ENCODE peak calls at places on chromosomes 12 and 14, in six cellular contexts. J is ovary, K is NB4, L is uterus, T is GM12891, Q is right lobe of liver. R is an unnamed sample.

GRCh38 chr12:132397152-132397933 is 68.0 kb upstream of the GALNT9 start:
- DNase-seq in T (no peak), J (no peak), L (no peak), Q (no peak), K (no peak), R (no peak)

GRCh38 chr12:2783936-2784600 is 10.7 kb upstream of the FKBP4 start:
- DNase-seq in K (peak; percentile 49), L (peak; percentile 50), T (peak; percentile 42), J (peak; percentile 76), Q (peak; percentile 70), R (peak; percentile 74)

GRCh38 chr12:115060477-115061168 is 376.6 kb upstream of the TBX3 start:
- DNase-seq in T (no peak), J (no peak), Q (no peak), K (no peak), L (no peak), R (no peak)

GRCh38 chr14:29643415-29644206 is 284.0 kb downstream of the PRKD1 start:
- DNase-seq in Q (no peak), T (no peak), L (no peak), K (no peak), J (no peak), R (no peak)

GRCh38 chr12:131104464-131105350 is 151.0 kb downstream of the ADGRD1 start:
- DNase-seq in L (peak; percentile 80), J (peak; percentile 90), K (peak; percentile 84), Q (peak; percentile 85), T (peak; percentile 66), R (peak; percentile 84)

GRCh38 chr12:79547044-79547734 is 143.6 kb downstream of the PAWR start:
- DNase-seq in J (no peak), T (no peak), Q (no peak), K (no peak), L (no peak), R (peak; percentile 33)

GRCh38 chr12:10600988-10601387 is 12.4 kb downstream of the MAGOHB start:
- DNase-seq in T (no peak), J (no peak), K (no peak), L (no peak), Q (no peak), R (no peak)

GRCh38 chr14:104282332-104283196 is 144.2 kb downstream of the KIF26A start:
- DNase-seq in K (no peak), Q (peak; percentile 80), L (peak; percentile 10), J (peak; percentile 21), T (no peak), R (no peak)

GRCh38 chr12:71870409-71870808 is 30.9 kb downstream of the TBC1D15 start:
- DNase-seq in Q (no peak), J (no peak), L (no peak), K (peak; percentile 69), T (no peak), R (no peak)

GRCh38 chr14:103121846-103122577 is 1.2 kb upstream of the TNFAIP2 start:
- DNase-seq in K (peak; percentile 94), T (peak; percentile 55), L (peak; percentile 94), J (peak; percentile 86), Q (peak; percentile 89), R (peak; percentile 88)

GRCh38 chr12:56079729-56080555 is at the start of gene ERBB3:
- DNase-seq in Q (peak; percentile 86), J (peak; percentile 77), T (peak; percentile 61), L (peak; percentile 77), K (peak; percentile 82), R (peak; percentile 89)

GRCh38 chr14:61147369-61147897 is 133.7 kb downstream of the TMEM30B start:
- DNase-seq in L (no peak), K (no peak), Q (no peak), J (no peak), T (no peak), R (no peak)

GRCh38 chr12:97223419-97223818 is 239.2 kb upstream of the RMST start:
- DNase-seq in Q (no peak), J (no peak), K (no peak), L (no peak), T (no peak), R (no peak)

GRCh38 chr12:12017135-12017581 is 53.6 kb upstream of the BCL2L14 start:
- DNase-seq in K (peak; percentile 27), Q (peak; percentile 70), J (no peak), L (no peak), T (no peak), R (no peak)

GRCh38 chr14:94048676-94049624 is 22.8 kb downstream of the OTUB2 start:
- DNase-seq in J (no peak), T (no peak), K (no peak), L (no peak), Q (no peak), R (no peak)

GRCh38 chr14:23776296-23776695 is 140.1 kb downstream of the DHRS2 start:
- DNase-seq in T (no peak), Q (no peak), J (no peak), K (no peak), L (no peak), R (no peak)

GRCh38 chr12:92044435-92044834 is 101.2 kb downstream of the BTG1 start:
- DNase-seq in Q (no peak), L (no peak), T (no peak), J (no peak), K (no peak), R (no peak)

GRCh38 chr12:89450922-89451321 is 73.7 kb downstream of the GALNT4 start:
- DNase-seq in L (no peak), T (no peak), K (no peak), J (no peak), Q (no peak), R (no peak)

GRCh38 chr12:114936148-114937099 is 252.4 kb upstream of the TBX3 start:
- DNase-seq in L (no peak), Q (no peak), T (no peak), J (no peak), K (no peak), R (peak; percentile 12)

GRCh38 chr14:34872822-34873590 is 2.2 kb downstream of the BAZ1A start:
- DNase-seq in L (peak; percentile 51), T (peak; percentile 8), K (no peak), J (no peak), Q (no peak), R (no peak)

GRCh38 chr14:51094282-51094821 is 553 bp downstream of the TRIM9 start:
- DNase-seq in J (peak; percentile 34), T (peak; percentile 6), Q (no peak), K (peak; percentile 43), L (no peak), R (no peak)

GRCh38 chr12:119876761-119877638 is at the start of gene CIT:
- DNase-seq in T (peak; percentile 91), K (peak; percentile 98), L (peak; percentile 60), Q (peak; percentile 87), J (peak; percentile 77), R (peak; percentile 83)
- TF ChIP-seq POLR2A in T (no peak), K (peak; percentile 77), L (no peak), Q (no peak), J (no peak), R (peak; percentile 44)

GRCh38 chr12:53234236-53234635 is 2.2 kb upstream of the RARG start:
- DNase-seq in Q (peak; percentile 51), K (no peak), T (no peak), L (no peak), J (no peak), R (no peak)

GRCh38 chr12:53233671-53234091 is 1.7 kb upstream of the RARG start:
- DNase-seq in Q (peak; percentile 38), J (no peak), L (no peak), K (no peak), T (no peak), R (no peak)

GRCh38 chr12:53230971-53231858 is 794 bp downstream of the RARG start:
- DNase-seq in J (no peak), K (no peak), L (no peak), T (no peak), Q (peak; percentile 35), R (no peak)

GRCh38 chr12:53232641-53233538 is 881 bp upstream of the RARG start:
- DNase-seq in K (peak; percentile 33), T (no peak), L (no peak), Q (peak; percentile 49), J (peak; percentile 56), R (peak; percentile 64)

GRCh38 chr12:53231859-53232640 is at the start of gene RARG:
- DNase-seq in J (peak; percentile 72), Q (peak; percentile 52), T (peak; percentile 57), L (peak; percentile 70), K (no peak), R (peak; percentile 75)
- TF ChIP-seq POLR2A in J (no peak), Q (no peak), T (no peak), L (no peak), K (no peak), R (peak; percentile 40)

GRCh38 chr14:100225169-100225568 is 13.8 kb upstream of the YY1 start:
- DNase-seq in L (no peak), K (no peak), T (no peak), J (no peak), Q (no peak), R (no peak)

GRCh38 chr14:100224229-100224628 is 14.7 kb upstream of the YY1 start:
- DNase-seq in T (no peak), K (no peak), J (no peak), Q (no peak), L (no peak), R (no peak)

GRCh38 chr14:100222219-100223093 is 16.5 kb upstream of the YY1 start:
- DNase-seq in K (peak; percentile 63), L (no peak), T (no peak), Q (no peak), J (no peak), R (no peak)

GRCh38 chr14:100221419-100222218 is 17.3 kb upstream of the YY1 start:
- DNase-seq in L (no peak), T (no peak), K (peak; percentile 89), Q (no peak), J (no peak), R (no peak)

GRCh38 chr14:100223332-100224171 is 15.4 kb upstream of the YY1 start:
- DNase-seq in K (no peak), J (no peak), L (no peak), T (no peak), Q (no peak), R (no peak)
- TF ChIP-seq POLR2A in K (no peak), J (no peak), L (no peak), T (no peak), Q (no peak), R (no peak)

DNA sequence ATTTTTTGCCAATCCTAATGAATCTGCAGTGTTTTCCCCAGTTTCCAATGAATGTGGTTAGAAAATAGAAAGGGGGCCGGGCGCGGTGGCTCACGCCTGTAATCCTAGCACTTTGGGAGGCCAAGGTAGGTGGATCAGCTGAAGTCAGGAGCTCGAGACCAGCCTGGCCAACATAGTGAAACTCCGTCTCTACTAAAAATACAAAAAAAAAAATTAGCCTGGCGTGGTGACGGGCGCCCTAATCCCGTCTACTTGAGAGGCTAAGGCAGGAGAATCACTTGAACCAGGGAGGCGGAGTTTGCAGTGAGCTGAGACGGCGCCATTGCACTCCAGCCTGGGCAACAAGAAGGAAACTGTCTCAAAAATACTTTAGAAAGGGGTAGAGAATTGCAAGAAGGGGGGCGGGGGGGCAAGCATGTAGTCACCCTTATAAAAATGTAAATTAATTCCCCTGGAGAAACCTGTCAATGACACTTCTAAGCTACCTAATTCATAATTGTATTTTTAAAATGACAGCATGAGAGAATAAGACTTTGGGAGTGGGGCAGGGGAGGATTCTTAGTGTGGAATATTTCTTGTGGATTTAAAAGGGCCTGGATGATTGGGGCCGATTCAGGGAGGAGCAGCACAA is 1.7 kb downstream of the KLHDC2 start:
- DNase-seq in J (no peak), L (no peak), Q (no peak), K (no peak), T (no peak), R (no peak)
- TF ChIP-seq POLR2A in J (no peak), L (no peak), Q (no peak), K (no peak), T (no peak), R (no peak)

GRCh38 chr12:57750561-57751431 is 1.3 kb downstream of the CDK4 start:
- DNase-seq in L (no peak), K (no peak), T (no peak), J (no peak), Q (no peak), R (no peak)
- TF ChIP-seq POLR2A in L (no peak), K (no peak), T (no peak), J (no peak), Q (no peak), R (no peak)